ENCODE peak calls at places on chromosomes 11 and 22, in nine cellular contexts. V, Q, K, C, B, N, U, G and X are unnamed samples.

GRCh38 chr11:81007046-81007445 is 1566.2 kb upstream of the TENM4 start:
- DNase-seq in V (peak), Q (no peak), K (peak), C (no peak), B (no peak), N (peak), U (no peak), G (no peak), X (no peak)

GRCh38 chr22:31556627-31557203 is 60.4 kb downstream of the SFI1 start:
- DNase-seq in V (peak), Q (no peak), K (peak), C (peak), B (peak), N (peak), U (peak), G (no peak), X (peak)

GRCh38 chr11:47325271-47326041 is 27.0 kb downstream of the MYBPC3 start:
- DNase-seq in V (no peak), Q (no peak), K (no peak), C (no peak), B (no peak), N (no peak), U (peak), G (no peak), X (no peak)

GRCh38 chr11:84014539-84014938 is 728.4 kb upstream of the CCDC90B start:
- DNase-seq in V (no peak), Q (no peak), K (no peak), C (no peak), B (no peak), N (no peak), U (no peak), G (no peak), X (no peak)

GRCh38 chr11:67438121-67438902 is 830 bp upstream of the PTPRCAP start:
- DNase-seq in V (no peak), Q (no peak), K (no peak), C (no peak), B (no peak), N (no peak), U (no peak), G (peak), X (no peak)

GRCh38 chr11:12066056-12066798 is 44.2 kb upstream of the MICAL2 start:
- DNase-seq in V (no peak), Q (no peak), K (peak), C (no peak), B (peak), N (peak), U (peak), G (no peak), X (no peak)

GRCh38 chr22:28230682-28231081 is 311.6 kb upstream of the PITPNB start:
- DNase-seq in V (no peak), Q (no peak), K (no peak), C (no peak), B (no peak), N (no peak), U (no peak), G (no peak), X (no peak)

GRCh38 chr11:95790933-95791247 is 592 bp downstream of the CEP57 start:
- DNase-seq in V (no peak), Q (peak), K (peak), C (peak), B (peak), N (peak), U (peak), G (no peak), X (peak)

GRCh38 chr11:84255483-84255882 is 969.3 kb upstream of the CCDC90B start:
- DNase-seq in V (no peak), Q (no peak), K (no peak), C (no peak), B (no peak), N (no peak), U (no peak), G (no peak), X (no peak)

GRCh38 chr11:820655-821512 is 2.2 kb downstream of the PNPLA2 start:
- DNase-seq in V (no peak), Q (no peak), K (peak), C (peak), B (peak), N (peak), U (no peak), G (no peak), X (no peak)

GRCh38 chr11:69265911-69266510 is 27.9 kb upstream of the MYEOV start:
- DNase-seq in V (no peak), Q (no peak), K (no peak), C (no peak), B (no peak), N (no peak), U (peak), G (no peak), X (no peak)

GRCh38 chr11:35917676-35918075 is 26.2 kb upstream of the LDLRAD3 start:
- DNase-seq in V (no peak), Q (no peak), K (no peak), C (no peak), B (no peak), N (no peak), U (no peak), G (no peak), X (no peak)

GRCh38 chr11:132588366-132588765 is 943.9 kb downstream of the OPCML start:
- DNase-seq in V (no peak), Q (no peak), K (no peak), C (no peak), B (no peak), N (peak), U (no peak), G (no peak), X (no peak)

GRCh38 chr22:44220727-44221680 is 40.3 kb downstream of the PARVG start:
- DNase-seq in V (no peak), Q (no peak), K (no peak), C (no peak), B (no peak), N (no peak), U (no peak), G (no peak), X (no peak)

GRCh38 chr11:101915811-101916291 is 471 bp downstream of the ANGPTL5 start:
- DNase-seq in V (no peak), Q (peak), K (peak), C (peak), B (peak), N (peak), U (peak), G (no peak), X (peak)

GRCh38 chr11:111793863-111794262 is 27.7 kb upstream of the PPP2R1B start:
- DNase-seq in V (no peak), Q (no peak), K (no peak), C (no peak), B (peak), N (peak), U (no peak), G (no peak), X (no peak)

GRCh38 chr22:50612715-50613221 is 12.2 kb downstream of the MAPK8IP2 start:
- DNase-seq in V (no peak), Q (no peak), K (no peak), C (no peak), B (no peak), N (peak), U (no peak), G (no peak), X (peak)

GRCh38 chr22:37100589-37101127 is 8.9 kb downstream of the TMPRSS6 start:
- DNase-seq in V (no peak), Q (no peak), K (no peak), C (no peak), B (no peak), N (no peak), U (no peak), G (no peak), X (no peak)